ENCODE peak calls at places on chromosomes 7 and 10, in eight cellular contexts. G, U, Q, X, P, D, O and S are unnamed samples.

GRCh38 chr10:17963431-17963830 is 11.7 kb downstream of the SLC39A12 start:
- DNase-seq in G (peak), U (no peak), Q (no peak), X (no peak), P (no peak), D (no peak), O (no peak), S (no peak)

GRCh38 chr7:65438593-65438992 is 64.9 kb downstream of the ZNF92 start:
- DNase-seq in G (peak), U (peak), Q (no peak), X (peak), P (no peak), D (peak), O (no peak), S (no peak)

GRCh38 chr10:21021843-21022594 is 124.9 kb upstream of the NEBL start:
- DNase-seq in G (peak), U (peak), Q (no peak), X (no peak), P (no peak), D (no peak), O (no peak), S (no peak)

GRCh38 chr7:85686410-85687181 is 499.7 kb upstream of the SEMA3D start:
- DNase-seq in G (no peak), U (no peak), Q (no peak), X (no peak), P (no peak), D (no peak), O (no peak), S (no peak)

GRCh38 chr10:110783509-110784103 is 88.1 kb upstream of the PDCD4 start:
- DNase-seq in G (no peak), U (peak), Q (no peak), X (peak), P (no peak), D (peak), O (peak), S (no peak)

GRCh38 chr7:80095545-80095944 is 39.1 kb upstream of the GNAI1 start:
- DNase-seq in G (peak), U (peak), Q (no peak), X (peak), P (no peak), D (peak), O (no peak), S (no peak)

GRCh38 chr7:19620470-19620869 is 88.4 kb downstream of the POLR1F start:
- DNase-seq in G (peak), U (peak), Q (no peak), X (no peak), P (no peak), D (peak), O (no peak), S (no peak)

GRCh38 chr10:53209941-53210611 is 437.5 kb upstream of the MBL2 start:
- DNase-seq in G (peak), U (peak), Q (peak), X (peak), P (no peak), D (no peak), O (no peak), S (no peak)

GRCh38 chr10:89810908-89811515 is 109.6 kb downstream of the KIF20B start:
- DNase-seq in G (no peak), U (no peak), Q (no peak), X (no peak), P (no peak), D (no peak), O (no peak), S (no peak)

GRCh38 chr10:124998624-124999291 is 56.8 kb downstream of the ZRANB1 start:
- DNase-seq in G (no peak), U (no peak), Q (no peak), X (no peak), P (no peak), D (no peak), O (no peak), S (no peak)

GRCh38 chr7:20558963-20559716 is 56.3 kb upstream of the ABCB5 start:
- DNase-seq in G (no peak), U (no peak), Q (no peak), X (no peak), P (no peak), D (no peak), O (no peak), S (no peak)

GRCh38 chr7:36096460-36097095 is 56.5 kb upstream of the EEPD1 start:
- DNase-seq in G (no peak), U (no peak), Q (no peak), X (peak), P (no peak), D (no peak), O (no peak), S (no peak)